ENCODE peak calls at places on chromosomes 13 and 19, in nine cellular contexts. One of them, this sample, is unnamed.

GRCh38 chr19:1049841-1050240 is 9.9 kb downstream of the ABCA7 start:
- DNase-seq in thoracic aorta: no peak
- DNase-seq in tibial nerve: no peak
- DNase-seq in HepG2: no peak
- DNase-seq in CD8-positive, alpha-beta T cell: no peak
- DNase-seq in heart left ventricle: no peak
- DNase-seq in breast epithelium: no peak
- DNase-seq in astrocyte: no peak
- DNase-seq in sigmoid colon: no peak
- DNase-seq in this sample: no peak

GRCh38 chr13:72166102-72166660 is 299.2 kb upstream of the DACH1 start:
- DNase-seq in thoracic aorta: no peak
- DNase-seq in tibial nerve: no peak
- DNase-seq in HepG2: no peak
- DNase-seq in CD8-positive, alpha-beta T cell: no peak
- DNase-seq in heart left ventricle: no peak
- DNase-seq in breast epithelium: no peak
- DNase-seq in astrocyte: peak; percentile 41
- DNase-seq in sigmoid colon: no peak
- DNase-seq in this sample: no peak

GRCh38 chr19:7013678-7014077 is 7.6 kb downstream of the MBD3L2B start:
- DNase-seq in thoracic aorta: no peak
- DNase-seq in tibial nerve: no peak
- DNase-seq in HepG2: no peak
- DNase-seq in CD8-positive, alpha-beta T cell: no peak
- DNase-seq in heart left ventricle: no peak
- DNase-seq in breast epithelium: no peak
- DNase-seq in astrocyte: no peak
- DNase-seq in sigmoid colon: no peak
- DNase-seq in this sample: no peak

GRCh38 chr13:72304121-72304745 is 423.2 kb downstream of the MZT1 start:
- DNase-seq in thoracic aorta: no peak
- DNase-seq in tibial nerve: no peak
- DNase-seq in HepG2: no peak
- DNase-seq in CD8-positive, alpha-beta T cell: no peak
- DNase-seq in heart left ventricle: no peak
- DNase-seq in breast epithelium: no peak
- DNase-seq in astrocyte: peak; percentile 96
- DNase-seq in sigmoid colon: no peak
- DNase-seq in this sample: no peak

GRCh38 chr13:50220938-50221337 is 205.7 kb downstream of the KCNRG start:
- DNase-seq in thoracic aorta: no peak
- DNase-seq in tibial nerve: no peak
- DNase-seq in HepG2: no peak
- DNase-seq in CD8-positive, alpha-beta T cell: no peak
- DNase-seq in heart left ventricle: no peak
- DNase-seq in breast epithelium: no peak
- DNase-seq in astrocyte: no peak
- DNase-seq in sigmoid colon: no peak
- DNase-seq in this sample: no peak

GRCh38 chr19:45151821-45152503 is 8.8 kb downstream of the NKPD1 start:
- DNase-seq in thoracic aorta: no peak
- DNase-seq in tibial nerve: no peak
- DNase-seq in HepG2: no peak
- DNase-seq in CD8-positive, alpha-beta T cell: no peak
- DNase-seq in heart left ventricle: no peak
- DNase-seq in breast epithelium: no peak
- DNase-seq in astrocyte: no peak
- DNase-seq in sigmoid colon: no peak
- DNase-seq in this sample: no peak

GRCh38 chr13:70391678-70392077 is 283.4 kb upstream of the KLHL1 start:
- DNase-seq in thoracic aorta: no peak
- DNase-seq in tibial nerve: no peak
- DNase-seq in HepG2: peak; percentile 14
- DNase-seq in CD8-positive, alpha-beta T cell: no peak
- DNase-seq in heart left ventricle: no peak
- DNase-seq in breast epithelium: no peak
- DNase-seq in astrocyte: no peak
- DNase-seq in sigmoid colon: no peak
- DNase-seq in this sample: no peak

GRCh38 chr19:6259312-6259861 is 20.4 kb downstream of the MLLT1 start:
- DNase-seq in thoracic aorta: no peak
- DNase-seq in tibial nerve: no peak
- DNase-seq in HepG2: no peak
- DNase-seq in CD8-positive, alpha-beta T cell: no peak
- DNase-seq in heart left ventricle: no peak
- DNase-seq in breast epithelium: no peak
- DNase-seq in astrocyte: no peak
- DNase-seq in sigmoid colon: no peak
- DNase-seq in this sample: no peak

GRCh38 chr19:55086730-55087541 is 11.3 kb downstream of the EPS8L1 start:
- DNase-seq in thoracic aorta: peak; percentile 82
- DNase-seq in tibial nerve: peak; percentile 80
- DNase-seq in HepG2: no peak
- DNase-seq in CD8-positive, alpha-beta T cell: no peak
- DNase-seq in heart left ventricle: peak; percentile 98
- DNase-seq in breast epithelium: peak; percentile 85
- DNase-seq in astrocyte: peak; percentile 84
- DNase-seq in sigmoid colon: peak; percentile 95
- DNase-seq in this sample: peak; percentile 97

GRCh38 chr19:36115453-36116343 is at the start of gene TBCB:
- DNase-seq in thoracic aorta: peak; percentile 42
- DNase-seq in tibial nerve: peak; percentile 73
- DNase-seq in HepG2: peak; percentile 25
- DNase-seq in CD8-positive, alpha-beta T cell: peak; percentile 93
- DNase-seq in heart left ventricle: peak; percentile 83
- DNase-seq in breast epithelium: peak; percentile 81
- DNase-seq in astrocyte: peak; percentile 14
- DNase-seq in sigmoid colon: peak; percentile 92
- DNase-seq in this sample: peak; percentile 87

GRCh38 chr13:28557725-28558124 is 62.8 kb upstream of the FLT1 start:
- DNase-seq in thoracic aorta: no peak
- DNase-seq in tibial nerve: no peak
- DNase-seq in HepG2: no peak
- DNase-seq in CD8-positive, alpha-beta T cell: no peak
- DNase-seq in heart left ventricle: no peak
- DNase-seq in breast epithelium: no peak
- DNase-seq in astrocyte: peak; percentile 48
- DNase-seq in sigmoid colon: no peak
- DNase-seq in this sample: no peak

GRCh38 chr13:52162279-52163101 is 3.1 kb upstream of the NEK3 start:
- DNase-seq in thoracic aorta: no peak
- DNase-seq in tibial nerve: no peak
- DNase-seq in HepG2: peak; percentile 97
- DNase-seq in CD8-positive, alpha-beta T cell: no peak
- DNase-seq in heart left ventricle: no peak
- DNase-seq in breast epithelium: no peak
- DNase-seq in astrocyte: peak; percentile 60
- DNase-seq in sigmoid colon: no peak
- DNase-seq in this sample: no peak

GRCh38 chr13:106593131-106593530 is 25.2 kb upstream of the ARGLU1 start:
- DNase-seq in thoracic aorta: no peak
- DNase-seq in tibial nerve: no peak
- DNase-seq in HepG2: no peak
- DNase-seq in CD8-positive, alpha-beta T cell: no peak
- DNase-seq in heart left ventricle: no peak
- DNase-seq in breast epithelium: no peak
- DNase-seq in astrocyte: no peak
- DNase-seq in sigmoid colon: no peak
- DNase-seq in this sample: no peak

GRCh38 chr19:39112338-39112890 is 13.2 kb upstream of the PAK4 start:
- DNase-seq in thoracic aorta: no peak
- DNase-seq in tibial nerve: no peak
- DNase-seq in HepG2: no peak
- DNase-seq in CD8-positive, alpha-beta T cell: no peak
- DNase-seq in heart left ventricle: no peak
- DNase-seq in breast epithelium: peak; percentile 87
- DNase-seq in astrocyte: peak; percentile 27
- DNase-seq in sigmoid colon: no peak
- DNase-seq in this sample: no peak

GRCh38 chr13:33322474-33322827 is 36.9 kb upstream of the STARD13 start:
- DNase-seq in thoracic aorta: no peak
- DNase-seq in tibial nerve: no peak
- DNase-seq in HepG2: no peak
- DNase-seq in CD8-positive, alpha-beta T cell: no peak
- DNase-seq in heart left ventricle: peak; percentile 40
- DNase-seq in breast epithelium: no peak
- DNase-seq in astrocyte: no peak
- DNase-seq in sigmoid colon: peak; percentile 83
- DNase-seq in this sample: peak; percentile 16

GRCh38 chr13:44523176-44524017 is 52.7 kb downstream of the TSC22D1 start:
- DNase-seq in thoracic aorta: no peak
- DNase-seq in tibial nerve: no peak
- DNase-seq in HepG2: peak; percentile 67
- DNase-seq in CD8-positive, alpha-beta T cell: no peak
- DNase-seq in heart left ventricle: no peak
- DNase-seq in breast epithelium: no peak
- DNase-seq in astrocyte: peak; percentile 88
- DNase-seq in sigmoid colon: no peak
- DNase-seq in this sample: no peak

GRCh38 chr13:43080199-43080598 is 56.8 kb downstream of the DNAJC15 start:
- DNase-seq in thoracic aorta: no peak
- DNase-seq in tibial nerve: no peak
- DNase-seq in HepG2: no peak
- DNase-seq in CD8-positive, alpha-beta T cell: no peak
- DNase-seq in heart left ventricle: no peak
- DNase-seq in breast epithelium: no peak
- DNase-seq in astrocyte: no peak
- DNase-seq in sigmoid colon: no peak
- DNase-seq in this sample: no peak
- H3K4me3 ChIP-seq in thoracic aorta: no peak overlapping the region
- H3K4me3 ChIP-seq in tibial nerve: no peak overlapping the region
- H3K4me3 ChIP-seq in HepG2: no peak overlapping the region
- H3K4me3 ChIP-seq in CD8-positive, alpha-beta T cell: no peak overlapping the region
- H3K4me3 ChIP-seq in heart left ventricle: no peak overlapping the region
- H3K4me3 ChIP-seq in breast epithelium: no peak overlapping the region
- H3K4me3 ChIP-seq in astrocyte: no peak overlapping the region
- H3K4me3 ChIP-seq in sigmoid colon: no peak overlapping the region
- H3K4me3 ChIP-seq in this sample: no peak overlapping the region

GRCh38 chr13:37769078-37769477 is 100.5 kb downstream of the TRPC4 start:
- DNase-seq in thoracic aorta: no peak
- DNase-seq in tibial nerve: no peak
- DNase-seq in HepG2: peak; percentile 2
- DNase-seq in CD8-positive, alpha-beta T cell: no peak
- DNase-seq in heart left ventricle: no peak
- DNase-seq in breast epithelium: no peak
- DNase-seq in astrocyte: no peak
- DNase-seq in sigmoid colon: no peak
- DNase-seq in this sample: no peak
- TF ChIP-seq CTCF in thoracic aorta: no peak
- TF ChIP-seq CTCF in tibial nerve: no peak
- TF ChIP-seq CTCF in HepG2: no peak
- TF ChIP-seq CTCF in CD8-positive, alpha-beta T cell: no peak
- TF ChIP-seq CTCF in heart left ventricle: peak; percentile 13
- TF ChIP-seq CTCF in breast epithelium: no peak
- TF ChIP-seq CTCF in astrocyte: no peak
- TF ChIP-seq CTCF in sigmoid colon: no peak
- TF ChIP-seq CTCF in this sample: peak; percentile 26

DNA sequence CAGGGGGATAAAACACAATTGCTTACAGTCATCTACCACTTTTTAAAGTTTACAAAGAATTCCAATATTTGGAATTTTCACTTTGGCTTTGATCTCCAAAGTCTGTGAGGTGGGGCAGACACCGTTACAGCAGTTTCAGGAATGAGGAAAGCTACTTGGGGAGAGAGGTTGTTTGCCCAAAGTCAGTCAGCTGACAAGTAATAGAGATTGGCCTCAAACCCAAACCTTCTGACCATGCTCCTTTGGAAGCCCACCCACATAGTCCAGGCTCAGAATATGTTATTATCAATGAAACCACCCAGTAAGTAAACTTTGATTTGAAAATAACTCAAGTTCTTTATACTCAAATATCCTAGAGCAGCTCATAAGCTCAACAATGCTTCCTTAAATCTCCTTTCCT is 29.0 kb downstream of the RXFP2 start:
- DNase-seq in thoracic aorta: no peak
- DNase-seq in tibial nerve: no peak
- DNase-seq in HepG2: no peak
- DNase-seq in CD8-positive, alpha-beta T cell: no peak
- DNase-seq in heart left ventricle: no peak
- DNase-seq in breast epithelium: no peak
- DNase-seq in astrocyte: no peak
- DNase-seq in sigmoid colon: no peak
- DNase-seq in this sample: no peak
- H3K4me1 ChIP-seq in thoracic aorta: peaks cover 13% of the 10 kb centered on the region
- H3K4me1 ChIP-seq in tibial nerve: peaks cover 33% of the 10 kb centered on the region
- H3K4me1 ChIP-seq in HepG2: no peaks in the 10 kb centered on the region
- H3K4me1 ChIP-seq in CD8-positive, alpha-beta T cell: no peaks in the 10 kb centered on the region
- H3K4me1 ChIP-seq in heart left ventricle: peaks cover 2% of the 10 kb centered on the region
- H3K4me1 ChIP-seq in breast epithelium: no peaks in the 10 kb centered on the region
- H3K4me1 ChIP-seq in astrocyte: peaks cover 41% of the 10 kb centered on the region
- H3K4me1 ChIP-seq in sigmoid colon: no peaks in the 10 kb centered on the region
- H3K4me1 ChIP-seq in this sample: no peaks in the 10 kb centered on the region

GRCh38 chr13:100594731-100595130 is 6.1 kb upstream of the GGACT start:
- DNase-seq in thoracic aorta: no peak
- DNase-seq in tibial nerve: no peak
- DNase-seq in HepG2: peak; percentile 18
- DNase-seq in CD8-positive, alpha-beta T cell: no peak
- DNase-seq in heart left ventricle: no peak
- DNase-seq in breast epithelium: no peak
- DNase-seq in astrocyte: no peak
- DNase-seq in sigmoid colon: no peak
- DNase-seq in this sample: no peak

GRCh38 chr13:100588350-100589177 is at the start of gene GGACT:
- DNase-seq in thoracic aorta: peak; percentile 20
- DNase-seq in tibial nerve: peak; percentile 28
- DNase-seq in HepG2: peak; percentile 37
- DNase-seq in CD8-positive, alpha-beta T cell: peak; percentile 93
- DNase-seq in heart left ventricle: peak; percentile 72
- DNase-seq in breast epithelium: peak; percentile 66
- DNase-seq in astrocyte: peak; percentile 24
- DNase-seq in sigmoid colon: peak; percentile 74
- DNase-seq in this sample: peak; percentile 64

GRCh38 chr13:100594255-100594654 is 5.7 kb upstream of the GGACT start:
- DNase-seq in thoracic aorta: no peak
- DNase-seq in tibial nerve: no peak
- DNase-seq in HepG2: no peak
- DNase-seq in CD8-positive, alpha-beta T cell: no peak
- DNase-seq in heart left ventricle: no peak
- DNase-seq in breast epithelium: no peak
- DNase-seq in astrocyte: no peak
- DNase-seq in sigmoid colon: no peak
- DNase-seq in this sample: no peak

GRCh38 chr13:100584901-100585300 is 3.7 kb downstream of the GGACT start:
- DNase-seq in thoracic aorta: no peak
- DNase-seq in tibial nerve: no peak
- DNase-seq in HepG2: no peak
- DNase-seq in CD8-positive, alpha-beta T cell: no peak
- DNase-seq in heart left ventricle: no peak
- DNase-seq in breast epithelium: no peak
- DNase-seq in astrocyte: peak; percentile 84
- DNase-seq in sigmoid colon: no peak
- DNase-seq in this sample: no peak

DNA sequence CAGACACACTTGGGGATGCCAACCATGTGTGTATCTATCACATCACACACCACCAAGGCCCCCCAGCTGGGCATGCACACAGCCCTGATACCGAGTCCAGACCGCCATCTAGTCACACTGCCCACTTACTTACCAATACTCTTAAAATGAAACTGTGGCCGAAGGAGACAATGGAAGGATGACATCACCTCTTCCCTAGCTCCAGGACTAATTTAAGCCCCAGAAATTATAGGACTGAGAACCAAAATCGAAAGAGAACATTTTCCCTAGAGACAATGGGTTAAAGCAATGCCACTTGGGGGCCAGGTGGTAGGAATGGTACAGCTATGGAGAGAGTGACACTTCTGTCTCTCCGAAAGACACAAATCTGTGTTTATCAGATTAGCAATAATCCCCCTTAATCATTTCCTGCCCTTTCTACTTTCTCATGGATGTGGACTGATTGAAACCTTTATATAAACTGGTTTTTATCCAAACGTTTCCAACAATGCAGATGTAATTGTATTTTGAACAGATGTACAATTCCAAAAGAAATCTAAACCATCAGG is 663 bp upstream of the GGACT start:
- DNase-seq in thoracic aorta: no peak
- DNase-seq in tibial nerve: no peak
- DNase-seq in HepG2: no peak
- DNase-seq in CD8-positive, alpha-beta T cell: no peak
- DNase-seq in heart left ventricle: no peak
- DNase-seq in breast epithelium: no peak
- DNase-seq in astrocyte: no peak
- DNase-seq in sigmoid colon: no peak
- DNase-seq in this sample: no peak
- H3K4me3 ChIP-seq in thoracic aorta: peak overlapping the region; percentile 74
- H3K4me3 ChIP-seq in tibial nerve: no peak overlapping the region
- H3K4me3 ChIP-seq in HepG2: no peak overlapping the region
- H3K4me3 ChIP-seq in CD8-positive, alpha-beta T cell: peak overlapping the region; percentile 47
- H3K4me3 ChIP-seq in heart left ventricle: peak overlapping the region; percentile 78
- H3K4me3 ChIP-seq in breast epithelium: peak overlapping the region; percentile 88
- H3K4me3 ChIP-seq in astrocyte: no peak overlapping the region
- H3K4me3 ChIP-seq in sigmoid colon: no peak overlapping the region
- H3K4me3 ChIP-seq in this sample: peak overlapping the region; percentile 66